ENCODE peak calls at places on chromosomes 4 and X, in six cellular contexts. One of them, this sample, is unnamed.

GRCh38 chr4:177272007-177272406 is 37.7 kb upstream of the NEIL3 start:
- DNase-seq in GM12865: no peak
- DNase-seq in cardiac muscle cell: no peak
- DNase-seq in body of pancreas: no peak
- DNase-seq in uterus: no peak
- DNase-seq in SW 1271: no peak
- DNase-seq in this sample: no peak

GRCh38 chrX:120428309-120428708 is 40.8 kb downstream of the LAMP2 start:
- DNase-seq in GM12865: no peak
- DNase-seq in cardiac muscle cell: no peak
- DNase-seq in body of pancreas: no peak
- DNase-seq in uterus: no peak
- DNase-seq in SW 1271: no peak
- DNase-seq in this sample: no peak

GRCh38 chrX:103170216-103170615 is 44.7 kb upstream of the BEX4 start:
- DNase-seq in GM12865: no peak
- DNase-seq in cardiac muscle cell: no peak
- DNase-seq in body of pancreas: no peak
- DNase-seq in uterus: no peak
- DNase-seq in SW 1271: no peak
- DNase-seq in this sample: no peak

GRCh38 chr4:4524364-4524763 is 17.5 kb downstream of the STX18 start:
- DNase-seq in GM12865: peak
- DNase-seq in cardiac muscle cell: peak
- DNase-seq in body of pancreas: no peak
- DNase-seq in uterus: no peak
- DNase-seq in SW 1271: no peak
- DNase-seq in this sample: no peak

GRCh38 chrX:3550160-3550765 is 163.2 kb downstream of the PRKX start:
- DNase-seq in GM12865: peak
- DNase-seq in cardiac muscle cell: no peak
- DNase-seq in body of pancreas: peak
- DNase-seq in uterus: no peak
- DNase-seq in SW 1271: no peak
- DNase-seq in this sample: no peak

GRCh38 chr4:57023104-57023503 is 44.4 kb downstream of the POLR2B start:
- DNase-seq in GM12865: no peak
- DNase-seq in cardiac muscle cell: no peak
- DNase-seq in body of pancreas: no peak
- DNase-seq in uterus: no peak
- DNase-seq in SW 1271: no peak
- DNase-seq in this sample: no peak

GRCh38 chrX:72576161-72576896 is 3.7 kb upstream of the HDAC8 start:
- DNase-seq in GM12865: no peak
- DNase-seq in cardiac muscle cell: no peak
- DNase-seq in body of pancreas: peak
- DNase-seq in uterus: no peak
- DNase-seq in SW 1271: no peak
- DNase-seq in this sample: no peak

GRCh38 chr4:83285022-83285387 is 407 bp upstream of the COQ2 start:
- DNase-seq in GM12865: peak
- DNase-seq in cardiac muscle cell: peak
- DNase-seq in body of pancreas: peak
- DNase-seq in uterus: no peak
- DNase-seq in SW 1271: no peak
- DNase-seq in this sample: no peak

GRCh38 chr4:150310159-150310895 is 232.1 kb downstream of the DCLK2 start:
- DNase-seq in GM12865: no peak
- DNase-seq in cardiac muscle cell: peak
- DNase-seq in body of pancreas: no peak
- DNase-seq in uterus: no peak
- DNase-seq in SW 1271: no peak
- DNase-seq in this sample: no peak

GRCh38 chrX:20527458-20528099 is 260.9 kb upstream of the RPS6KA3 start:
- DNase-seq in GM12865: no peak
- DNase-seq in cardiac muscle cell: peak
- DNase-seq in body of pancreas: no peak
- DNase-seq in uterus: peak
- DNase-seq in SW 1271: no peak
- DNase-seq in this sample: no peak

GRCh38 chr4:40992472-40993298 is 221.7 kb downstream of the APBB2 start:
- DNase-seq in GM12865: peak
- DNase-seq in cardiac muscle cell: no peak
- DNase-seq in body of pancreas: peak
- DNase-seq in uterus: no peak
- DNase-seq in SW 1271: peak
- DNase-seq in this sample: no peak

GRCh38 chrX:9701790-9702189 is 63.9 kb downstream of the GPR143 start:
- DNase-seq in GM12865: no peak
- DNase-seq in cardiac muscle cell: no peak
- DNase-seq in body of pancreas: no peak
- DNase-seq in uterus: no peak
- DNase-seq in SW 1271: no peak
- DNase-seq in this sample: no peak

GRCh38 chrX:13694983-13695382 is 6.1 kb downstream of the RAB9A start:
- DNase-seq in GM12865: no peak
- DNase-seq in cardiac muscle cell: no peak
- DNase-seq in body of pancreas: no peak
- DNase-seq in uterus: no peak
- DNase-seq in SW 1271: no peak
- DNase-seq in this sample: no peak